ENCODE peak calls at places on chromosomes 16 and 17, in seven cellular contexts. T is heart left ventricle, W is uterus, P is body of pancreas, U is breast epithelium, Y is H1, C is adrenal gland. S is an unnamed sample.

GRCh38 chr17:27475981-27476895 is 20.0 kb downstream of the KSR1 start:
- DNase-seq in Y (no peak), C (no peak), T (no peak), U (no peak), W (no peak), P (no peak), S (no peak)

GRCh38 chr17:2963332-2964027 is 99.9 kb downstream of the OR1D5 start:
- DNase-seq in T (no peak), Y (no peak), U (peak; percentile 13), P (no peak), C (peak; percentile 14), W (no peak), S (no peak)

GRCh38 chr17:61387011-61387410 is 12.6 kb upstream of the TBX2 start:
- DNase-seq in C (no peak), T (no peak), P (no peak), U (no peak), Y (no peak), W (no peak), S (no peak)

GRCh38 chr17:622356-622755 is 92.3 kb downstream of the VPS53 start:
- DNase-seq in Y (no peak), C (no peak), T (no peak), W (no peak), P (no peak), U (no peak), S (peak; percentile 66)

GRCh38 chr17:77744268-77744988 is 214.1 kb upstream of the TNRC6C start:
- DNase-seq in P (no peak), U (no peak), W (peak; percentile 36), T (peak; percentile 59), Y (no peak), C (no peak), S (no peak)

GRCh38 chr16:69444873-69445517 is 20.6 kb downstream of the CYB5B start:
- DNase-seq in T (no peak), U (no peak), Y (no peak), W (no peak), P (no peak), C (no peak), S (no peak)

GRCh38 chr16:84654998-84655397 is 6.7 kb downstream of the KLHL36 start:
- DNase-seq in Y (no peak), W (no peak), C (no peak), U (no peak), P (no peak), T (no peak), S (no peak)

GRCh38 chr17:76074390-76075363 is at the start of gene GALR2:
- DNase-seq in C (no peak), P (no peak), U (no peak), W (no peak), T (no peak), Y (peak; percentile 80), S (no peak)

GRCh38 chr17:36934759-36935630 is 2.3 kb upstream of the LHX1 start:
- DNase-seq in T (no peak), C (no peak), W (no peak), P (no peak), U (no peak), Y (peak; percentile 85), S (no peak)

DNA sequence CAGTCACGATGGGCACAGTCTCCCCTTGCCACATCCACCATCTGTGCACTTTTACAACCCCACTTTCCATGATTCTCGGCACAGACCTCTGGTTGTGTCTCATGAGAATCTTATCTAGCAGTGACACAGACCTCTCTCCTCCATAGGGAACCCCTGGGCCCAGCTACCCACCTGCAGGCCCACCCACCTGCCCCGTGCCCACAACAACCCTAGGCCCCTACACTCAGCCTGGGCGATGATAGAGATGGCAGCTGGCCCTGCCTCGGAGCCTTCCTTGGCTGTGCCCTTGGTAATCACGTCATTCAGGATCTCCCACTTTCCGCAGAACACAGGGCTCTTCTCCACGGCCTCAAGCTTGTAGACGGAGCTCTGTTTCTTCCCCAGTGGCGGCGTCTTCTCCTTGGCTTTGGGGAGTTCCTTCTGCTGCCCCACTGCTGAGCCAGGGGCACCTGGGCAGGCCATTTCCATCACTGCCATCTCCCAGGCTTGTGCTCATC is 26.5 kb downstream of the MAP3K14 start:
- DNase-seq in T (no peak), Y (no peak), U (no peak), W (no peak), P (no peak), C (no peak), S (no peak)
- TF ChIP-seq POLR2A in T (no peak), Y (no peak), U (no peak), W (no peak), P (no peak), C (no peak), S (no peak)

GRCh38 chr17:1830288-1830687 is 483 bp downstream of the RPA1 start:
- DNase-seq in T (no peak), C (no peak), U (no peak), Y (peak; percentile 49), P (no peak), W (no peak), S (peak; percentile 23)

GRCh38 chr17:1834378-1835149 is 4.8 kb downstream of the RPA1 start:
- DNase-seq in Y (no peak), C (no peak), P (no peak), U (no peak), T (no peak), W (no peak), S (no peak)

GRCh38 chr17:1829189-1829578 is 518 bp downstream of the SMYD4 start:
- DNase-seq in Y (no peak), C (no peak), W (peak; percentile 31), U (peak; percentile 23), T (no peak), P (peak; percentile 76), S (peak; percentile 20)

GRCh38 chr17:1829579-1830257 is at the start of the genes RPA1 and SMYD4:
- DNase-seq in T (peak; percentile 94), P (peak; percentile 88), U (peak; percentile 81), W (peak; percentile 86), Y (peak; percentile 91), C (peak; percentile 87), S (peak; percentile 94)
- TF ChIP-seq POLR2A in T (peak; percentile 55), P (peak; percentile 79), U (no peak), W (peak; percentile 88), Y (peak; percentile 66), C (no peak), S (peak; percentile 73)

DNA sequence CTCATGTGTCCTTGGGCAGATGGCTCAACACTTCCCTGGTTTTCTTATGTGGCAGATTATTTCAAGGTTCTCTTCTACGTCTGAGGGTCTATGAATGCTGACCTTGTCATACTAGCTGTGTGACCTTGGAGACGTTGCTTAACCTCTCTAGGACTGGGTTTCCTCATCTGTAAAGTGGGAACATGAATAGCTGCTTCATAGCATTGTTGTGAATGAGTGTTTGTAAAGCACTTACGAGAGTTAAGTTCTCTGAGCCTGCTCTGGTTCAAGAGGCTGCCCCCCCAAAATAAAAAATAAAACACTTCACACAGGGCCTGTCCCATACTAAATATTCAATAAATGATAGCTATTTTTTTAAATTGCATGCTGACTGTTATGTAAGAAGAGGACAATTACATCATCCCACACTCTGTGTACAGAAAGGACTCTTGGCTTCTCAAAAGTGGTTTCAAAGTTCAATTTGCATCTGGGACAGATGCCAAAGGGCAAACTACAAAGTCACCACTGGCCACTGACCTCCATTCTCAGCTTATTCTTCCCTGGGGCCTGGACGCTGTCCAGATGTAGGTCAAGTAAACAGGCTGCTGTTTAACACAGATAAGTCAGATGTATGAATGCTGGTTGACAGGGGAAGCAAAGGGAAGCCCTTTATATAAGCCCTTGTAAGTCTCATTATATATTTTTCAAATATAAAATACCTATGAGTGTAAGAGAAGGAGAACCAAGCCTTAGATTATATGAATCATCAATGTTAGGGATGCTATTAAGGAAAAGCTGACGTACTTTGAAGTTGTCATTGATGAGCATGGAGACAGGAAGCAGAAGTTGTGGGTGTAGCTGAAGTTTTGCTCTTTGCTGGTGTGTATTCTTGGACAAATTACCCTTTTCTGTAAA is 15.4 kb upstream of the NDEL1 start:
- DNase-seq in U (peak; percentile 45), P (peak; percentile 95), W (no peak), T (peak; percentile 79), C (peak; percentile 90), Y (no peak), S (peak; percentile 18)
- TF ChIP-seq POLR2A in U (no peak), P (no peak), W (no peak), T (no peak), C (no peak), Y (no peak), S (no peak)

DNA sequence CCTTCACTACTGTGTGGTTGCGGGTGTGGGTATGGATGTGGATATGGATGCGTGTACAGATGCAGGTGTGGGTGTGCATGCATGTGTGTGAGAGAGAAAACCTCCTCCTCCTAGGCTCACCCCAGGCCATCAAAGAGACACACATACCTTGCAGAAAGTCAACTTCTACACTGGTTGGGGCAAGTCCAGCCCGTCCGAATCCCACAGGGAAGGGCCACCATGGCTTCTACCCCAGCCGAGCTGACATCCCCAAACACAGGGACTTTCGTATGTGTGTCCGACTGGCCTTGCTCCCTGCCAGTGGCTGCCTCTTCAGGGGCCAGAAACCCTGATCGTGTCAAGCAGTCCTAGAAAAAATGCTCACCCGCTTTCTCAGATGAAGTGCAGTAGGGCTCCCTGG is 134.3 kb downstream of the XYLT1 start:
- DNase-seq in T (no peak), Y (no peak), U (no peak), W (no peak), C (no peak), P (no peak), S (no peak)
- TF ChIP-seq POLR2A in T (no peak), Y (no peak), U (no peak), W (no peak), C (no peak), P (no peak), S (no peak)